ENCODE peak calls at places on chromosomes 16 and 17, in seven cellular contexts. F is HCT116, E is GM23338, I is PC-3, G is GM23248, S is neural progenitor cell, Q is hepatocyte. V is an unnamed sample.

GRCh38 chr16:50680907-50681885 is at the start of gene SNX20:
- DNase-seq in F (no peak), E (no peak), I (no peak), G (no peak), S (no peak), Q (no peak), V (peak; percentile 66)

GRCh38 chr17:79132271-79133064 is 57.8 kb downstream of the ENGASE start:
- DNase-seq in F (no peak), E (no peak), I (no peak), G (no peak), S (no peak), Q (no peak), V (no peak)

GRCh38 chr16:15043344-15043743 is 12.5 kb downstream of the NTAN1 start:
- DNase-seq in F (no peak), E (no peak), I (peak; percentile 67), G (peak; percentile 52), S (no peak), Q (no peak), V (no peak)

GRCh38 chr17:3890082-3890892 is 2.6 kb downstream of the CAMKK1 start:
- DNase-seq in F (peak; percentile 52), E (no peak), I (peak; percentile 87), G (peak; percentile 98), S (no peak), Q (peak; percentile 80), V (no peak)

GRCh38 chr16:10923650-10924214 is 18.5 kb downstream of the DEXI start:
- DNase-seq in F (no peak), E (no peak), I (no peak), G (peak; percentile 31), S (no peak), Q (no peak), V (no peak)

GRCh38 chr16:67248401-67249177 is at the start of gene SLC9A5:
- DNase-seq in F (no peak), E (peak; percentile 65), I (no peak), G (peak; percentile 65), S (peak; percentile 71), Q (peak; percentile 40), V (peak; percentile 32)

GRCh38 chr17:74354123-74354522 is 7.5 kb downstream of the BTBD17 start:
- DNase-seq in F (peak; percentile 74), E (peak; percentile 91), I (peak; percentile 44), G (peak; percentile 27), S (peak; percentile 92), Q (peak; percentile 75), V (peak; percentile 58)

GRCh38 chr17:81870155-81870977 is 771 bp downstream of the ARHGDIA start:
- DNase-seq in F (no peak), E (peak; percentile 56), I (peak; percentile 38), G (peak; percentile 82), S (peak; percentile 69), Q (peak; percentile 63), V (peak; percentile 76)

GRCh38 chr16:25126820-25127232 is 15.3 kb downstream of the LCMT1 start:
- DNase-seq in F (no peak), E (no peak), I (peak; percentile 82), G (peak; percentile 88), S (no peak), Q (peak; percentile 71), V (peak; percentile 35)

DNA sequence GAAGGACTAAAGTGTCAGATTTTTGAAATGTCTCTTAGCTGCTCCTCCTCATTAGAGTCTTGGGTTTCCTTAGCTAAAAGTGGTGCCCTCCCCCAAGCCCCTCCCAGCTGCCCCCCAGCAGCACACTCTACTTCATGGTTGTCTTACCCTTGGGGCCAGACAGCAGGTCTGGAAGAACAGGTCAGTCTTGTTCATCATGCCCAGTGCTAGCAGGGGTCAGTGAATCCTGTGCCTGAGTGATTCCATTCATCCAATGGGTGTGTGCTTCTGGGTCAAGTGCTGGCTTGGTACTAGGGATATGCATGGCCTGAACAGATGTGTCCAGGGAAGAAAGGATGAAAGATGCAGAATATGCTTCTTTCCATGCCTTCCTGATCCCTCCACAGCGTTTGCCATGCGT is 93.2 kb downstream of the GNAO1 start:
- DNase-seq in F (no peak), E (no peak), I (no peak), G (no peak), S (no peak), Q (no peak), V (no peak)
- TF ChIP-seq EZH2phosphoT487 in F (no peak), E (no peak), I (no peak), G (no peak), S (no peak), Q (no peak), V (no peak)

GRCh38 chr17:8494506-8495111 is 58.9 kb downstream of the NDEL1 start:
- DNase-seq in F (no peak), E (no peak), I (no peak), G (no peak), S (no peak), Q (no peak), V (no peak)
- H3K4me1 ChIP-seq in F (no peaks in the 10 kb centered on the region), E (no peaks in the 10 kb centered on the region), I (no peaks in the 10 kb centered on the region), G (peaks cover 6% of the 10 kb centered on the region), S (no peaks in the 10 kb centered on the region), Q (no peaks in the 10 kb centered on the region), V (no peaks in the 10 kb centered on the region)

GRCh38 chr17:1360975-1361374 is 39.0 kb downstream of the YWHAE start:
- DNase-seq in F (no peak), E (peak; percentile 15), I (no peak), G (no peak), S (no peak), Q (no peak), V (no peak)
- TF ChIP-seq EZH2phosphoT487 in F (no peak), E (no peak), I (no peak), G (no peak), S (no peak), Q (no peak), V (no peak)

GRCh38 chr17:28741358-28742349 is 2.2 kb upstream of the TRAF4 start:
- DNase-seq in F (no peak), E (no peak), I (no peak), G (no peak), S (no peak), Q (peak; percentile 14), V (peak; percentile 93)
- H3K4me1 ChIP-seq in F (peaks cover 46% of the 10 kb centered on the region), E (peaks cover 23% of the 10 kb centered on the region), I (peaks cover 16% of the 10 kb centered on the region), G (peaks cover 21% of the 10 kb centered on the region), S (peaks cover 12% of the 10 kb centered on the region), Q (peaks cover 21% of the 10 kb centered on the region), V (peaks cover 80% of the 10 kb centered on the region)

GRCh38 chr16:77190478-77191258 is at the start of gene MON1B:
- DNase-seq in F (peak; percentile 98), E (peak; percentile 98), I (peak; percentile 94), G (peak; percentile 99), S (peak; percentile 98), Q (peak; percentile 98), V (peak; percentile 97)

GRCh38 chr16:77193377-77193776 is 2.4 kb downstream of the MON1B start:
- DNase-seq in F (no peak), E (no peak), I (no peak), G (no peak), S (no peak), Q (no peak), V (no peak)

GRCh38 chr16:77194295-77195231 is 3.6 kb downstream of the MON1B start:
- DNase-seq in F (no peak), E (no peak), I (no peak), G (no peak), S (no peak), Q (no peak), V (no peak)

GRCh38 chr16:77190190-77190477 is 856 bp upstream of the MON1B start:
- DNase-seq in F (no peak), E (no peak), I (no peak), G (peak; percentile 6), S (no peak), Q (no peak), V (no peak)

DNA sequence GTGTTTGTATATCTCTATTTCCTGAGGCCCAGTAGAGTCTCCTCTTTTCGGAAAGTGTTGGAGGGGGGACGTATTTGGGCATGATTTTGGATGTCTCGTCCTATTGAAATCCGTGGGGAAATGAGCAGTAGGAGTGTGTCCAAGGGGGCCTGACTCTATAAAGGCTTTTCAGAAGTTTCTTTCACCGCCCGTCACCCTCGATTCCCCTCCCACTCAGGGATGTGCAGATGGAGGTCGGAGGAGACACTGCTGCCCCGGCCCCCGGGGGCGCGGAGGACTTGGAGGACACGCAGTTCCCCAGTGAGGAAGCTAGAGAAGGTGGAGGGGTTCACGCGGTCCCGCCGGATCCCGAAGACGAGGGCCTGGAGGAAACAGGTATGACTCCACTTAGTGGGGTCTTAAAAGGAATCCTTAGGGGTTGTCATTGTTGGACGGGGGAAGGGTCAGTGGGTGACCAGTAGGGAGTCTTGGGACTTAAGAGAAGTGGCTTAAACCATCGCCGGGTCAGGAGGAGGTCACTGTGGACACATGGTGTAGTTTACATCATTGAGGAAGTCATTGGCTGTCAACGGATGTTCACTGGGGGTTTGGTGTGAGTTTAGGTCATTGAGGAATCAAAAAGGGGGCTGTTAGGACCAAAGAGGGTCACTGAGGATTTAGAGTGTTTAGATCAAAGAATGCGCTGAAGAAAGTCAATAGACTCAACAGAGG is 424 bp downstream of the MON1B start:
- DNase-seq in F (no peak), E (no peak), I (no peak), G (no peak), S (peak; percentile 37), Q (peak; percentile 26), V (peak; percentile 49)
- TF ChIP-seq EZH2phosphoT487 in F (no peak), E (no peak), I (no peak), G (no peak), S (no peak), Q (no peak), V (no peak)

DNA sequence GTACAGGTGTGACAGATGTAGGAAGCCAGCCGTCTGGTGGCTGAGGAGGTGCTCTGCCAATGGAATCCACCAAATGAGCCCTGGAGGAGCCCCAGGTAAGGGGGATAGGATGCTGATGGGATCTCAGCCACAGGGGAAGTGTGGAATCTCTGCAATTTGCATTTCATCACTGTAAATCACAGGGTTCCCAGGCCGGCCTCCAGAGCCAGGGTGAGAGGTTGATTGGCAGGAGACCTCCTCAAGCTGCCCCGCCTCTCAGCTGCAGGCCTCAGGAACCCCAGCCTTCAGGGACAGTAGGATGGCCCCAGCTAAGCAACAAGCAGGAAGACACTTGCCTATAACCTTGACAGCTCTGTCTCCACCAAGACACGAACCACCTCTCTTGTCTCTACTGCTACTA is 39.4 kb downstream of the RTN4RL1 start:
- DNase-seq in F (no peak), E (peak; percentile 90), I (no peak), G (no peak), S (no peak), Q (no peak), V (no peak)
- H3K4me1 ChIP-seq in F (peaks cover 26% of the 10 kb centered on the region), E (no peaks in the 10 kb centered on the region), I (peaks cover 23% of the 10 kb centered on the region), G (peaks cover 13% of the 10 kb centered on the region), S (peaks cover 5% of the 10 kb centered on the region), Q (no peaks in the 10 kb centered on the region), V (no peaks in the 10 kb centered on the region)

DNA sequence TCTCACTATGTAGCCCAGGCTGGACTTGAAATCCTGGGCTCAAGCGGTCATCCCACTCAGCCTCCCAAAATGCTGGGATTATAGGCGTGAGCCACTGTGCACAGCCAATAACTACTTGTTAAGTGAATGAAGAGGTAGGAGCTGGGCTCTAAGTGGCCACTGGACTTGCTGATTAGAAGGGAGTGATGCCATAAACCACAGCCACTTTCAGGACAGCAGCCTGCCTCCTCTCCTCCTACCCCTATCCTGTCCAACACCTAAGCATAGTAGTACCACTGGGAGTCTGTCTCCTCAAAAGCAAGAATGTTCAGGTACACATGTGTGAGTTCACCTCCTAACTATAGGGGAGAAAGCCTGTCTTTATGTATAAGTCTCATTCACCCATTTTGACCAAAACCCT is 12.2 kb upstream of the COG7 start:
- DNase-seq in F (no peak), E (no peak), I (no peak), G (no peak), S (no peak), Q (no peak), V (no peak)
- TF ChIP-seq EZH2phosphoT487 in F (no peak), E (no peak), I (no peak), G (no peak), S (no peak), Q (no peak), V (no peak)

V was measured in OCI-LY7.